ENCODE peak calls at places on chromosomes 16 and 17, in ten cellular contexts. P is IMR-90; S is right lobe of liver; Q is PC-9; Y is AG04450; A is thyroid gland; E is brain microvascular endothelial cell; C is dorsolateral prefrontal cortex; I is CD8-positive, alpha-beta memory T cell; V is CD8-positive, alpha-beta T cell. M is an unnamed sample.

GRCh38 chr17:27989046-27989445 is 53.4 kb upstream of the NLK start:
- DNase-seq in P (no peak), S (no peak), Q (no peak), Y (no peak), A (no peak), E (no peak), C (no peak), I (no peak), V (no peak), M (no peak)

GRCh38 chr16:48081656-48082055 is 74.1 kb downstream of the ABCC12 start:
- DNase-seq in P (peak), S (no peak), Q (peak), Y (peak), A (no peak), E (peak), C (no peak), I (no peak), V (no peak), M (peak)

GRCh38 chr16:62036807-62037135 is 533 bp upstream of the CDH8 start:
- DNase-seq in P (no peak), S (no peak), Q (no peak), Y (no peak), A (no peak), E (no peak), C (no peak), I (no peak), V (no peak), M (no peak)

GRCh38 chr17:81534157-81535006 is 6.2 kb downstream of the FSCN2 start:
- DNase-seq in P (no peak), S (no peak), Q (no peak), Y (no peak), A (no peak), E (no peak), C (no peak), I (no peak), V (no peak), M (no peak)

GRCh38 chr16:10511829-10512228 is 68.6 kb downstream of the EMP2 start:
- DNase-seq in P (no peak), S (no peak), Q (no peak), Y (no peak), A (no peak), E (no peak), C (no peak), I (no peak), V (no peak), M (no peak)

GRCh38 chr16:22322021-22322471 is 24.8 kb downstream of the POLR3E start:
- DNase-seq in P (no peak), S (peak), Q (no peak), Y (no peak), A (no peak), E (no peak), C (no peak), I (no peak), V (no peak), M (no peak)

GRCh38 chr16:15644306-15644961 is 1.5 kb upstream of the MARF1 start:
- DNase-seq in P (no peak), S (no peak), Q (no peak), Y (no peak), A (no peak), E (no peak), C (no peak), I (no peak), V (no peak), M (peak)

GRCh38 chr16:89841275-89841674 is 13.0 kb downstream of the SPIRE2 start:
- DNase-seq in P (no peak), S (no peak), Q (no peak), Y (no peak), A (no peak), E (no peak), C (no peak), I (peak), V (peak), M (no peak)

GRCh38 chr17:68576811-68577551 is 24.2 kb downstream of the FAM20A start:
- DNase-seq in P (peak), S (no peak), Q (no peak), Y (peak), A (no peak), E (no peak), C (no peak), I (no peak), V (no peak), M (no peak)

GRCh38 chr17:76466775-76467130 is 650 bp upstream of the AANAT start:
- DNase-seq in P (no peak), S (no peak), Q (no peak), Y (no peak), A (no peak), E (no peak), C (no peak), I (no peak), V (no peak), M (no peak)

GRCh38 chr17:50141026-50141749 is 9.3 kb downstream of the PPP1R9B start:
- DNase-seq in P (no peak), S (no peak), Q (no peak), Y (no peak), A (no peak), E (no peak), C (no peak), I (no peak), V (no peak), M (no peak)

GRCh38 chr17:66191607-66192377 is at the start of gene CEP112:
- DNase-seq in P (peak), S (peak), Q (no peak), Y (no peak), A (peak), E (peak), C (no peak), I (peak), V (peak), M (no peak)

GRCh38 chr17:45200701-45201100 is 21.0 kb upstream of the FMNL1 start:
- DNase-seq in P (no peak), S (no peak), Q (no peak), Y (no peak), A (peak), E (no peak), C (no peak), I (no peak), V (no peak), M (no peak)

GRCh38 chr16:67177743-67178699 is 5.7 kb downstream of the MATCAP1 start:
- DNase-seq in P (peak), S (peak), Q (peak), Y (no peak), A (peak), E (no peak), C (no peak), I (peak), V (no peak), M (peak)

GRCh38 chr17:64984776-64985521 is 65.7 kb upstream of the LRRC37A3 start:
- DNase-seq in P (peak), S (no peak), Q (peak), Y (no peak), A (peak), E (no peak), C (no peak), I (peak), V (peak), M (peak)

GRCh38 chr16:6576646-6577045 is 756.0 kb upstream of the RBFOX1 start:
- DNase-seq in P (no peak), S (no peak), Q (no peak), Y (no peak), A (no peak), E (no peak), C (no peak), I (no peak), V (no peak), M (no peak)

GRCh38 chr16:57277586-57277985 is 6.9 kb downstream of the PLLP start:
- DNase-seq in P (peak), S (no peak), Q (peak), Y (no peak), A (no peak), E (peak), C (no peak), I (peak), V (peak), M (peak)

GRCh38 chr16:66979011-66979717 is 9.2 kb upstream of the CES4A start:
- DNase-seq in P (no peak), S (no peak), Q (no peak), Y (no peak), A (peak), E (no peak), C (no peak), I (no peak), V (no peak), M (no peak)

GRCh38 chr17:77753691-77754265 is 204.7 kb upstream of the TNRC6C start:
- DNase-seq in P (no peak), S (no peak), Q (no peak), Y (no peak), A (no peak), E (no peak), C (no peak), I (no peak), V (no peak), M (no peak)

GRCh38 chr16:18932243-18932997 is 6.2 kb upstream of the SMG1 start:
- DNase-seq in P (peak), S (no peak), Q (no peak), Y (no peak), A (peak), E (peak), C (no peak), I (no peak), V (no peak), M (no peak)

GRCh38 chr16:31113420-31114124 is 3.9 kb upstream of the KAT8 start:
- DNase-seq in P (no peak), S (no peak), Q (no peak), Y (no peak), A (no peak), E (no peak), C (no peak), I (no peak), V (no peak), M (no peak)

GRCh38 chr16:49355923-49356665 is 17.5 kb upstream of the C16orf78 start:
- DNase-seq in P (no peak), S (no peak), Q (no peak), Y (no peak), A (peak), E (no peak), C (no peak), I (no peak), V (no peak), M (no peak)

GRCh38 chr17:28684963-28685362 is 23.0 kb downstream of the SUPT6H start:
- DNase-seq in P (peak), S (no peak), Q (no peak), Y (no peak), A (peak), E (peak), C (peak), I (no peak), V (no peak), M (no peak)

GRCh38 chr16:57108432-57108831 is 16.0 kb downstream of the CPNE2 start:
- DNase-seq in P (no peak), S (no peak), Q (no peak), Y (no peak), A (no peak), E (no peak), C (no peak), I (no peak), V (no peak), M (no peak)

DNA sequence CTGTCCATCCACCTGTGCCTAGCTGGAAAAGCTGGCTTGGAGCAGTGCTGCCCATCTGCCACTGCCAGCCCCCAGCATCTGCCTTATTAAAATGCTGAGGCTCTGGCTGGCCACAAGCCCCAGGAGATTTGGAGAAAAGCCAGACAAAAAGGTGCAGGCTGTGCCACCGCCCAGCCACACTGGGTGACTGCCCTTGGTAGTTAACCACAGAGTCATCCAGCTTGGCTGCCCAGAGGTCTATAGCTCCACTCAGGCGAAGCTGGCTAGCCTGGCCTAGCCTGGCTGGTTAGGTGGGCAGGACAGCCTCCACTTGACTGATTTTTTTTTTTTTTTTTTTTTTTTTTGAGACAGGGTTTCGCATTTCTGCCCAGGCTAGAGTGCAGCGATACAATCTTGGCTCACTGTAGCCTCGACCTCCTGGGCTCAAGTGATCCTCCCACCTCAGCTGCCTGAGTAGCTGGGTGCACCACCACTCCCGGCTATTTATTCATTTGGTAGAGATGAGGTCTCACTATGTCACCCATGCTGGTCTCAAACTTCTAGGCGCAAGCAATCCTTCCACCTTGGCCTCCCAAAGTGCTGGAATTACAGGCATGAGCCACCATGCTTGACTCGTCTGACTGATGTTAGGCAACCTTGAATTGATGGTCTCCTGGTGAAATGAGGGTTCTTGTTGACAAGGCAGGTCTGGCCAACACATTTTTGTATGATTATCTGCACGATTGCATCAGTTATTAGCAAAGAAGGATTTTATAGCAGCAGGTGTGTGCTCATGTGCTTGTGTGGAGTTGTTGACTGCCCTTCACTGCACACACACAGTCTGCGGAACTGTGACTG is 103.8 kb downstream of the RAB11FIP4 start:
- DNase-seq in P (no peak), S (peak), Q (peak), Y (no peak), A (peak), E (no peak), C (no peak), I (no peak), V (no peak), M (no peak)
- H3K27ac ChIP-seq in P (no peak), S (peak), Q (peak), Y (no peak), A (peak), E (no peak), C (no peak), I (peak), V (peak), M (peak)

GRCh38 chr16:74268372-74268782 is 28.2 kb upstream of the PSMD7 start:
- DNase-seq in P (no peak), S (no peak), Q (no peak), Y (no peak), A (no peak), E (no peak), C (no peak), I (no peak), V (no peak), M (no peak)

GRCh38 chr16:74261068-74261467 is 35.5 kb upstream of the PSMD7 start:
- DNase-seq in P (no peak), S (no peak), Q (no peak), Y (no peak), A (no peak), E (no peak), C (no peak), I (no peak), V (no peak), M (no peak)

GRCh38 chr16:74264806-74265205 is 31.8 kb upstream of the PSMD7 start:
- DNase-seq in P (no peak), S (no peak), Q (no peak), Y (no peak), A (no peak), E (no peak), C (no peak), I (no peak), V (no peak), M (no peak)
- H3K27ac ChIP-seq in P (no peak), S (no peak), Q (no peak), Y (no peak), A (peak), E (no peak), C (no peak), I (no peak), V (no peak), M (no peak)

GRCh38 chr17:48612456-48612853 is 1.6 kb upstream of the HOXB7 start:
- DNase-seq in P (peak), S (no peak), Q (no peak), Y (no peak), A (no peak), E (no peak), C (no peak), I (no peak), V (no peak), M (no peak)
- H3K27ac ChIP-seq in P (peak), S (no peak), Q (peak), Y (peak), A (no peak), E (no peak), C (no peak), I (no peak), V (no peak), M (peak)

GRCh38 chr16:11992008-11992584 is 15.6 kb downstream of the SNX29 start:
- DNase-seq in P (no peak), S (no peak), Q (no peak), Y (no peak), A (no peak), E (no peak), C (no peak), I (no peak), V (no peak), M (no peak)
- H3K27ac ChIP-seq in P (no peak), S (no peak), Q (no peak), Y (no peak), A (no peak), E (no peak), C (no peak), I (no peak), V (no peak), M (no peak)

GRCh38 chr17:63703029-63703428 is 3.1 kb upstream of the LIMD2 start:
- DNase-seq in P (no peak), S (no peak), Q (no peak), Y (no peak), A (no peak), E (no peak), C (no peak), I (no peak), V (no peak), M (no peak)
- H3K27ac ChIP-seq in P (no peak), S (no peak), Q (no peak), Y (no peak), A (no peak), E (no peak), C (no peak), I (peak), V (peak), M (no peak)

GRCh38 chr16:69544099-69544498 is 21.7 kb upstream of the NFAT5 start:
- DNase-seq in P (no peak), S (no peak), Q (no peak), Y (no peak), A (no peak), E (no peak), C (no peak), I (no peak), V (no peak), M (no peak)

GRCh38 chr16:69537706-69538080 is 28.1 kb upstream of the NFAT5 start:
- DNase-seq in P (no peak), S (no peak), Q (no peak), Y (no peak), A (no peak), E (no peak), C (no peak), I (no peak), V (no peak), M (no peak)

GRCh38 chr16:69542974-69543373 is 22.8 kb upstream of the NFAT5 start:
- DNase-seq in P (peak), S (no peak), Q (no peak), Y (no peak), A (no peak), E (no peak), C (no peak), I (no peak), V (no peak), M (no peak)
- H3K27ac ChIP-seq in P (no peak), S (no peak), Q (no peak), Y (no peak), A (no peak), E (no peak), C (no peak), I (no peak), V (no peak), M (no peak)

GRCh38 chr17:545156-545555 is 169.5 kb downstream of the VPS53 start:
- DNase-seq in P (no peak), S (no peak), Q (no peak), Y (no peak), A (no peak), E (no peak), C (no peak), I (no peak), V (no peak), M (no peak)

GRCh38 chr17:550041-550398 is 164.6 kb downstream of the VPS53 start:
- DNase-seq in P (peak), S (no peak), Q (no peak), Y (no peak), A (no peak), E (no peak), C (no peak), I (no peak), V (no peak), M (peak)

GRCh38 chr17:546456-546855 is 168.2 kb downstream of the VPS53 start:
- DNase-seq in P (no peak), S (no peak), Q (no peak), Y (no peak), A (no peak), E (no peak), C (no peak), I (no peak), V (no peak), M (no peak)

GRCh38 chr17:550776-551175 is 163.9 kb downstream of the VPS53 start:
- DNase-seq in P (peak), S (no peak), Q (no peak), Y (no peak), A (no peak), E (no peak), C (no peak), I (no peak), V (no peak), M (no peak)

DNA sequence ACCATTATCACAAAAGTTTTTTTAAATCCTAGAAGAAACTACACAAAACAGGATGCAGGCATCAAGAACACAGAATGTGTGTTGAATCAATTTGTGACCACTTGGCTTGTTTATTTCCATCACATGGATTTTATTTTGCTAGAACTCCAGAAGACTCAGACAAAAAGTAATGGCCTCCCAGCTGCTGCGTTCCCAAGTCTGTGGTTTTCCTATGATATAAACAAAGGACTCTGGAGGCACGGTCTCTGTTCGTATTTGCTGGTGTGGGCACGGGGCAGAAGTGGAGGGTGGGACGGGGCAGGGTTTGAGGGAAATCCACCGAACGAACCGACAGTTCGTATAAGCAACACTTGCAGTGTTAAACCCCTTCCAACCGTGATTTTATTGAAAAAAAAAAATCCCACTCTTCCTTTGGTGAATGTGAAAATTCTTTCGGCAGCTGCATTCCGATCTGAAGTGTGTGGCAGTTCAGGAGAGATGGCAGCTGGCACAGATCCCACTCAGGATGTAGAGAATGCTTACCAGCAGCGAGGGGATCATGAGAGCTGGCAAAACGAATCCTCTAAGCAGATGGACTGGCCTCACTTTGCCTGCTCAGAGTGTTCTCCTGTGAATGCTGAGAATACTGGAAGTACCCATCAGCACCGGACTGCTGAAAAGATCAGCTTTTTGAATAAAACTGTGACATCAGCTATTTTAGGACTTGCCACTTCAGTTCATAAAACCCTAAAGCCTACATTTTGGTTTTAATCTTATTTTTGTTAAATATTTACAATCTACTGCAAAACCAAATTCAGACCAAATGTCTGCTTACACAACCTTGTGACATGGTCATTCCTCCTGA is 165.2 kb downstream of the VPS53 start:
- DNase-seq in P (peak), S (no peak), Q (no peak), Y (peak), A (peak), E (no peak), C (no peak), I (no peak), V (no peak), M (no peak)
- H3K27ac ChIP-seq in P (peak), S (peak), Q (no peak), Y (peak), A (peak), E (no peak), C (no peak), I (no peak), V (no peak), M (no peak)

GRCh38 chr16:28982418-28982817 is 2.4 kb upstream of the LAT start:
- DNase-seq in P (no peak), S (no peak), Q (no peak), Y (no peak), A (no peak), E (no peak), C (no peak), I (no peak), V (no peak), M (no peak)

GRCh38 chr16:28984091-28984490 is 761 bp upstream of the LAT start:
- DNase-seq in P (no peak), S (no peak), Q (no peak), Y (no peak), A (no peak), E (no peak), C (no peak), I (no peak), V (no peak), M (no peak)

GRCh38 chr16:28982949-28983348 is 1.9 kb upstream of the LAT start:
- DNase-seq in P (no peak), S (no peak), Q (no peak), Y (no peak), A (no peak), E (no peak), C (no peak), I (no peak), V (no peak), M (no peak)

GRCh38 chr16:28984619-28985135 is at the start of gene LAT:
- DNase-seq in P (no peak), S (peak), Q (no peak), Y (no peak), A (no peak), E (no peak), C (no peak), I (peak), V (peak), M (no peak)

GRCh38 chr16:28983644-28984043 is 1.2 kb upstream of the LAT start:
- DNase-seq in P (no peak), S (peak), Q (no peak), Y (no peak), A (no peak), E (no peak), C (no peak), I (no peak), V (no peak), M (no peak)
- H3K27ac ChIP-seq in P (no peak), S (no peak), Q (no peak), Y (no peak), A (no peak), E (no peak), C (no peak), I (no peak), V (peak), M (no peak)